ENCODE peak calls at places on chromosomes 6 and 20, in six cellular contexts. One of them, this sample, is unnamed. For H3K4me1, the result is how much of the 10 kb centered on the place peaks cover.

GRCh38 chr20:2706688-2707352 is 14.2 kb downstream of the EBF4 start:
- DNase-seq in left lung: no peak
- DNase-seq in neuronal stem cell: no peak
- DNase-seq in iPS DF 6.9: no peak
- DNase-seq in HCT116: no peak
- DNase-seq in astrocyte: no peak
- DNase-seq in this sample: no peak

GRCh38 chr20:1415667-1416468 is 23.0 kb upstream of the FKBP1A start:
- DNase-seq in left lung: no peak
- DNase-seq in neuronal stem cell: no peak
- DNase-seq in iPS DF 6.9: no peak
- DNase-seq in HCT116: peak
- DNase-seq in astrocyte: peak
- DNase-seq in this sample: no peak

GRCh38 chr20:60422848-60423247 is 464.6 kb downstream of the CDH26 start:
- DNase-seq in left lung: no peak
- DNase-seq in neuronal stem cell: no peak
- DNase-seq in iPS DF 6.9: no peak
- DNase-seq in HCT116: no peak
- DNase-seq in astrocyte: no peak
- DNase-seq in this sample: no peak

GRCh38 chr6:110703010-110703905 is 112.0 kb downstream of the CDK19 start:
- DNase-seq in left lung: no peak
- DNase-seq in neuronal stem cell: no peak
- DNase-seq in iPS DF 6.9: no peak
- DNase-seq in HCT116: no peak
- DNase-seq in astrocyte: no peak
- DNase-seq in this sample: no peak

GRCh38 chr20:49612127-49612738 is 44.3 kb upstream of the PTGIS start:
- DNase-seq in left lung: no peak
- DNase-seq in neuronal stem cell: no peak
- DNase-seq in iPS DF 6.9: no peak
- DNase-seq in HCT116: no peak
- DNase-seq in astrocyte: no peak
- DNase-seq in this sample: no peak

GRCh38 chr6:8065519-8065911 is 1.3 kb upstream of the BLOC1S5 start:
- DNase-seq in left lung: no peak
- DNase-seq in neuronal stem cell: no peak
- DNase-seq in iPS DF 6.9: no peak
- DNase-seq in HCT116: no peak
- DNase-seq in astrocyte: no peak
- DNase-seq in this sample: no peak

GRCh38 chr20:47113362-47114118 is 218.9 kb downstream of the EYA2 start:
- DNase-seq in left lung: no peak
- DNase-seq in neuronal stem cell: no peak
- DNase-seq in iPS DF 6.9: no peak
- DNase-seq in HCT116: no peak
- DNase-seq in astrocyte: peak
- DNase-seq in this sample: no peak

GRCh38 chr6:12075067-12075563 is 63.0 kb downstream of the HIVEP1 start:
- DNase-seq in left lung: no peak
- DNase-seq in neuronal stem cell: no peak
- DNase-seq in iPS DF 6.9: no peak
- DNase-seq in HCT116: no peak
- DNase-seq in astrocyte: no peak
- DNase-seq in this sample: no peak

GRCh38 chr6:33126101-33126714 is 50.4 kb downstream of the HLA-DPB1 start:
- DNase-seq in left lung: peak
- DNase-seq in neuronal stem cell: no peak
- DNase-seq in iPS DF 6.9: no peak
- DNase-seq in HCT116: peak
- DNase-seq in astrocyte: no peak
- DNase-seq in this sample: peak

DNA sequence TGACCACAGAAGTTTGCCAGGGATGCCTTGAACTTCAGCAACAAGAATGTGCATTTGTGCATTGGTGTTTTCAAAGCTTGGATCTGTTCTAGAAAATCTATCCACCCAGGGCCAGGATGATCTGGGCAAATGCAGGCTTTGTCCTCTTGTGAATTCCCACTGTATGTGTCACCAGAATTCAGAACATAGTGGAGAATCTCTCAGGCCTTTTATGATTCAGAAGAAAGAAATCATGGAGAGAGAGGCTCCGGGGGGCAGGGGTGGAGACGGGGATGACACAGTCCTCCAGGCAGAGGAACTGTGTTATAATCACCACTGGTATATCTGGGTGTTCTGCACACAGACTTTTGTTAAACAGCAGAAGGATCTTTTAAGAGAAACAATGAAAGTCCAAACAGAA is 304.1 kb downstream of the CDH4 start:
- DNase-seq in left lung: no peak
- DNase-seq in neuronal stem cell: no peak
- DNase-seq in iPS DF 6.9: no peak
- DNase-seq in HCT116: no peak
- DNase-seq in astrocyte: peak
- DNase-seq in this sample: no peak
- H3K4me1 ChIP-seq in left lung: under half
- H3K4me1 ChIP-seq in neuronal stem cell: under half
- H3K4me1 ChIP-seq in iPS DF 6.9: under half
- H3K4me1 ChIP-seq in HCT116: under half
- H3K4me1 ChIP-seq in astrocyte: under half
- H3K4me1 ChIP-seq in this sample: under half

DNA sequence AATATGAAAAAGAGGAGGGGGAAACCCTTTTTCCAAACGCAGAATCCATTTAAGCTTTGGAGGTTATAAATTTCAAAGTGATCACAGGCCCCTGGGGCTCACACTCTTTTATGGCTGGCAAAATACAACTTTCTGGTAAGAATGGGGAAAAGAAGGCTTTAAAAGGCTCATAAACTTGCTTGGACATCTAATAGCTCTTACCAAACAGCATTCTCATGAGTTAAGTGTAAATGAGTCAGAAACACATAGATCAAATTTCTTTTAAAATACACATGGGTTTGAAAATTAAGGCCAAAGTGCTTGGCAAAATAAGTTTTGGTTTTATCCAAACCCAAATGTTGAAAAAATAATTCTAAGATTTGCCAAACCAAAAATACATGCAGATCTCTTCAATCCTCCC is 154.6 kb downstream of the SOBP start:
- DNase-seq in left lung: no peak
- DNase-seq in neuronal stem cell: no peak
- DNase-seq in iPS DF 6.9: no peak
- DNase-seq in HCT116: no peak
- DNase-seq in astrocyte: no peak
- DNase-seq in this sample: no peak
- H3K4me1 ChIP-seq in left lung: under half
- H3K4me1 ChIP-seq in neuronal stem cell: under half
- H3K4me1 ChIP-seq in iPS DF 6.9: under half
- H3K4me1 ChIP-seq in HCT116: under half
- H3K4me1 ChIP-seq in astrocyte: under half
- H3K4me1 ChIP-seq in this sample: under half

DNA sequence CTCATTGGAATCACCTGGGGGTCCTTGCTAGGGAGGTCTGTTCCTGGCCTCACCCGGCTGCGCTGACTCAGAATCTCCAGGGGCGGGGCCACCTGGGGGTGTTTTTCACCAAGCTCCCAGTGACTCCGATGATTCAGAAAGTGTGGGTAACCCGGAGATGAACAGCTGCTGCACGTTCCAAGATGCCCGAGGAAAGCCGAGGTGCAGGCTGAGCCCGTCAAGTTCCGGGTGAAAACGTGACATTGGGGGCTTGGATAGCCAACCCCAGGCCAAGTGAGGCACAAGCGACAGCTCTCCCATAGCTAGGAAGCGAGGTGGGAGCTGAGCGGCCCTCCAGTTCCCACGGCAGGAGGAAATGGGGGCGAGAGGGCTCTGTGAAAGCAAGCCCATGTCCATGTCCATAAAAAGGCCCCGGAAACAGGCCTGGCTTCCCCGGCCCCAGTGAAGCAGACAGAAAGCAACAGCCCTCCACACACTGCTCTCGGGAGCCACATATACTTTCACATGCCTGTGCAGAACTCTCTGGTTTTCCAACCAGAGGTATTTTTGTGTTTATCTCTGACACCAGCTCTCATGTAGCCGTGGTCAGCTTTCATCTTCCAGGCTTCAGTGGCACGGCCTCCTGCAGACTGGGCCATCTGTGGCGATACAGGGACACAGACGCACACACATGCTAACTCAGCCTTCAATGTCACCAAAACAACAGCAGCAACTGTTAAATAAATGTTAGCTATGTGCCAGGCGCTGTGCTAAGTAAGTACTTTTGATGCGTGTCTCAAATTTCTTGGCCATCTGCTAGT is 90.6 kb upstream of the CCDC28A start:
- DNase-seq in left lung: no peak
- DNase-seq in neuronal stem cell: no peak
- DNase-seq in iPS DF 6.9: no peak
- DNase-seq in HCT116: no peak
- DNase-seq in astrocyte: peak
- DNase-seq in this sample: no peak
- H3K4me1 ChIP-seq in left lung: under half
- H3K4me1 ChIP-seq in neuronal stem cell: under half
- H3K4me1 ChIP-seq in iPS DF 6.9: under half
- H3K4me1 ChIP-seq in HCT116: under half
- H3K4me1 ChIP-seq in astrocyte: under half
- H3K4me1 ChIP-seq in this sample: under half

GRCh38 chr6:167858842-167859520 is 32.3 kb downstream of the AFDN start:
- DNase-seq in left lung: no peak
- DNase-seq in neuronal stem cell: no peak
- DNase-seq in iPS DF 6.9: no peak
- DNase-seq in HCT116: no peak
- DNase-seq in astrocyte: peak
- DNase-seq in this sample: no peak
- H3K4me1 ChIP-seq in left lung: under half
- H3K4me1 ChIP-seq in neuronal stem cell: under half
- H3K4me1 ChIP-seq in iPS DF 6.9: under half
- H3K4me1 ChIP-seq in HCT116: under half
- H3K4me1 ChIP-seq in astrocyte: under half
- H3K4me1 ChIP-seq in this sample: under half

GRCh38 chr6:131936156-131936555 is 15.0 kb downstream of the CCN2 start:
- DNase-seq in left lung: no peak
- DNase-seq in neuronal stem cell: no peak
- DNase-seq in iPS DF 6.9: no peak
- DNase-seq in HCT116: no peak
- DNase-seq in astrocyte: no peak
- DNase-seq in this sample: no peak

GRCh38 chr6:131929227-131929626 is 21.9 kb downstream of the CCN2 start:
- DNase-seq in left lung: no peak
- DNase-seq in neuronal stem cell: no peak
- DNase-seq in iPS DF 6.9: no peak
- DNase-seq in HCT116: no peak
- DNase-seq in astrocyte: no peak
- DNase-seq in this sample: no peak

DNA sequence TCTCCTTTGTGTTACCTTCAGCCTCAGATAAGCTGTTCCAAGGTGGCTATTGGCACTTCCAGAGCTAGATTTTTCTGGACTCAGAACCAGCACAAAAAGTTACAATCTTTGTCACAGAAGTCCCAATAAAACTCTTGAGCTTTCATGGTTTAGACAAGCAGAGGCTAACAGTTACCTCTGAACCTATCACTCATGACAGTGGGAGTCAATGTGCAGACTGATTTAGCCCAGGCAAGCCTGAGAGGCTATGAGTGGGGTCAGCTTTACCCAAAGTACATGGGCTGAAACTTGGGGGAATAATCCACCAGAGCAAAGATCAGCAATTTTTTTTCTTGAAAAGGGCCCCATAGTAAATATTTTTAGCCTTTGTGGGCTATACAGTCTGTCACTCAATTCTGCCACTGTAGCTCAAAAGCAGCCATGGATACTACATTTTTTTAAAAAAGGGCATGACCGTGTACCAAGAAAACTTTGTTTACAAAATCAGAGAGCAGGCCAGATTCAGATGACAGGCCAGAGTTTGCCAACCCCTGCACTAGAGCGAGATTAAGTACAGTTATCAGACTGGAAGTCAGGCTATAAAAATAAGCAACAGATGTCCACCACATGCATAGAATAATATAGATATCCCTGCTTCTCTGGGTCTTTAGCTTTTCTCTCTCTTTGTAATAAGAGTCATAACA is 20.0 kb downstream of the CCN2 start:
- DNase-seq in left lung: no peak
- DNase-seq in neuronal stem cell: no peak
- DNase-seq in iPS DF 6.9: no peak
- DNase-seq in HCT116: no peak
- DNase-seq in astrocyte: peak
- DNase-seq in this sample: no peak
- H3K4me1 ChIP-seq in left lung: under half
- H3K4me1 ChIP-seq in neuronal stem cell: under half
- H3K4me1 ChIP-seq in iPS DF 6.9: under half
- H3K4me1 ChIP-seq in HCT116: under half
- H3K4me1 ChIP-seq in astrocyte: under half
- H3K4me1 ChIP-seq in this sample: under half

GRCh38 chr6:41642090-41642959 is 4.1 kb downstream of the MDFI start:
- DNase-seq in left lung: no peak
- DNase-seq in neuronal stem cell: no peak
- DNase-seq in iPS DF 6.9: no peak
- DNase-seq in HCT116: no peak
- DNase-seq in astrocyte: no peak
- DNase-seq in this sample: no peak

GRCh38 chr6:41639556-41640371 is 1.5 kb downstream of the MDFI start:
- DNase-seq in left lung: no peak
- DNase-seq in neuronal stem cell: no peak
- DNase-seq in iPS DF 6.9: no peak
- DNase-seq in HCT116: no peak
- DNase-seq in astrocyte: no peak
- DNase-seq in this sample: no peak

GRCh38 chr6:41640436-41640835 is 2.2 kb downstream of the MDFI start:
- DNase-seq in left lung: no peak
- DNase-seq in neuronal stem cell: no peak
- DNase-seq in iPS DF 6.9: no peak
- DNase-seq in HCT116: no peak
- DNase-seq in astrocyte: peak
- DNase-seq in this sample: no peak

GRCh38 chr6:41642960-41643898 is 5.0 kb downstream of the MDFI start:
- DNase-seq in left lung: no peak
- DNase-seq in neuronal stem cell: no peak
- DNase-seq in iPS DF 6.9: no peak
- DNase-seq in HCT116: no peak
- DNase-seq in astrocyte: no peak
- DNase-seq in this sample: no peak

GRCh38 chr6:41641352-41641925 is 3.2 kb downstream of the MDFI start:
- DNase-seq in left lung: no peak
- DNase-seq in neuronal stem cell: no peak
- DNase-seq in iPS DF 6.9: no peak
- DNase-seq in HCT116: no peak
- DNase-seq in astrocyte: no peak
- DNase-seq in this sample: no peak
- H3K4me1 ChIP-seq in left lung: under half
- H3K4me1 ChIP-seq in neuronal stem cell: under half
- H3K4me1 ChIP-seq in iPS DF 6.9: under half
- H3K4me1 ChIP-seq in HCT116: under half
- H3K4me1 ChIP-seq in astrocyte: under half
- H3K4me1 ChIP-seq in this sample: under half